ENCODE peak calls at places on chromosomes 6 and 20, in four cellular contexts. One of them, this sample, is unnamed.
A peak's percentile ranks its signal among the peaks of the same experiment; 100 is the strongest.

GRCh38 chr6:165515963-165516624 is 146.9 kb downstream of the PDE10A start:
- DNase-seq in PC-9: peak; percentile 42
- DNase-seq in AG04449: no peak
- DNase-seq in tibial artery: no peak
- DNase-seq in this sample: no peak

GRCh38 chr6:21999012-21999528 is 297.8 kb downstream of the PRL start:
- DNase-seq in AG04449: no peak
- DNase-seq in PC-9: no peak
- DNase-seq in tibial artery: no peak
- DNase-seq in this sample: no peak

GRCh38 chr20:47681977-47682812 is 103.1 kb downstream of the SULF2 start:
- DNase-seq in tibial artery: no peak
- DNase-seq in AG04449: no peak
- DNase-seq in PC-9: no peak
- DNase-seq in this sample: no peak

GRCh38 chr6:152975204-152975915 is 7.5 kb downstream of the FBXO5 start:
- DNase-seq in AG04449: no peak
- DNase-seq in tibial artery: no peak
- DNase-seq in PC-9: no peak
- DNase-seq in this sample: peak; percentile 51

GRCh38 chr6:138507977-138508675 is 8.8 kb upstream of the NHSL1 start:
- DNase-seq in AG04449: no peak
- DNase-seq in PC-9: no peak
- DNase-seq in tibial artery: no peak
- DNase-seq in this sample: no peak

GRCh38 chr6:141359953-141360352 is 772.8 kb upstream of the GJE1 start:
- DNase-seq in PC-9: no peak
- DNase-seq in tibial artery: no peak
- DNase-seq in AG04449: no peak
- DNase-seq in this sample: no peak

GRCh38 chr20:36604952-36605308 is 649 bp upstream of the RAB5IF start:
- DNase-seq in AG04449: no peak
- DNase-seq in PC-9: peak; percentile 82
- DNase-seq in tibial artery: peak; percentile 43
- DNase-seq in this sample: peak; percentile 65

GRCh38 chr6:39361657-39362486 is 39.4 kb upstream of the KCNK16 start:
- DNase-seq in AG04449: no peak
- DNase-seq in PC-9: no peak
- DNase-seq in tibial artery: peak; percentile 49
- DNase-seq in this sample: peak; percentile 58

GRCh38 chr6:112879920-112880413 is 532.8 kb downstream of the RFPL4B start:
- DNase-seq in tibial artery: no peak
- DNase-seq in AG04449: no peak
- DNase-seq in PC-9: peak; percentile 53
- DNase-seq in this sample: no peak

GRCh38 chr6:157268835-157269234 is 54.5 kb downstream of the TMEM242 start:
- DNase-seq in AG04449: no peak
- DNase-seq in PC-9: no peak
- DNase-seq in tibial artery: peak; percentile 13
- DNase-seq in this sample: no peak

GRCh38 chr20:1637226-1637625 is 17.4 kb upstream of the SIRPB1 start:
- DNase-seq in PC-9: no peak
- DNase-seq in tibial artery: no peak
- DNase-seq in AG04449: no peak
- DNase-seq in this sample: no peak

GRCh38 chr6:154931741-154932424 is 63.2 kb upstream of the TIAM2 start:
- DNase-seq in tibial artery: no peak
- DNase-seq in PC-9: peak; percentile 54
- DNase-seq in AG04449: peak; percentile 40
- DNase-seq in this sample: no peak

GRCh38 chr20:49825521-49826033 is 12.9 kb downstream of the SLC9A8 start:
- DNase-seq in PC-9: peak; percentile 82
- DNase-seq in AG04449: no peak
- DNase-seq in tibial artery: no peak
- DNase-seq in this sample: no peak
- TF ChIP-seq CTCF in PC-9: peak; percentile 31
- TF ChIP-seq CTCF in AG04449: no peak
- TF ChIP-seq CTCF in tibial artery: no peak
- TF ChIP-seq CTCF in this sample: no peak

GRCh38 chr6:303948-304558 is 11.8 kb downstream of the DUSP22 start:
- DNase-seq in PC-9: no peak
- DNase-seq in tibial artery: no peak
- DNase-seq in AG04449: no peak
- DNase-seq in this sample: no peak
- TF ChIP-seq CTCF in PC-9: no peak
- TF ChIP-seq CTCF in tibial artery: no peak
- TF ChIP-seq CTCF in AG04449: no peak
- TF ChIP-seq CTCF in this sample: no peak

GRCh38 chr6:116483616-116484015 is 22.4 kb downstream of the CALHM6 start:
- DNase-seq in PC-9: no peak
- DNase-seq in AG04449: no peak
- DNase-seq in tibial artery: no peak
- DNase-seq in this sample: no peak
- TF ChIP-seq CTCF in PC-9: no peak
- TF ChIP-seq CTCF in AG04449: no peak
- TF ChIP-seq CTCF in tibial artery: no peak
- TF ChIP-seq CTCF in this sample: no peak

GRCh38 chr6:79694623-79695311 is 63.6 kb downstream of the SH3BGRL2 start:
- DNase-seq in tibial artery: no peak
- DNase-seq in PC-9: no peak
- DNase-seq in AG04449: no peak
- DNase-seq in this sample: no peak
- TF ChIP-seq CTCF in tibial artery: no peak
- TF ChIP-seq CTCF in PC-9: no peak
- TF ChIP-seq CTCF in AG04449: peak; percentile 23
- TF ChIP-seq CTCF in this sample: no peak

GRCh38 chr6:93423542-93423941 is 4.2 kb upstream of the EPHA7 start:
- DNase-seq in AG04449: no peak
- DNase-seq in PC-9: no peak
- DNase-seq in tibial artery: no peak
- DNase-seq in this sample: no peak

GRCh38 chr6:93418448-93419303 is 683 bp downstream of the EPHA7 start:
- DNase-seq in PC-9: no peak
- DNase-seq in AG04449: no peak
- DNase-seq in tibial artery: no peak
- DNase-seq in this sample: no peak

GRCh38 chr6:93420163-93420806 is 926 bp upstream of the EPHA7 start:
- DNase-seq in AG04449: no peak
- DNase-seq in PC-9: no peak
- DNase-seq in tibial artery: no peak
- DNase-seq in this sample: no peak

GRCh38 chr6:93419304-93420162 is at the start of gene EPHA7:
- DNase-seq in tibial artery: peak; percentile 84
- DNase-seq in PC-9: peak; percentile 69
- DNase-seq in AG04449: no peak
- DNase-seq in this sample: no peak

GRCh38 chr6:93424303-93425064 is 5.1 kb upstream of the EPHA7 start:
- DNase-seq in PC-9: no peak
- DNase-seq in AG04449: no peak
- DNase-seq in tibial artery: no peak
- DNase-seq in this sample: no peak
- TF ChIP-seq CTCF in PC-9: peak; percentile 49
- TF ChIP-seq CTCF in AG04449: no peak
- TF ChIP-seq CTCF in tibial artery: no peak
- TF ChIP-seq CTCF in this sample: no peak

GRCh38 chr6:168062346-168063289 is 16.4 kb downstream of the FRMD1 start:
- DNase-seq in tibial artery: no peak
- DNase-seq in PC-9: no peak
- DNase-seq in AG04449: no peak
- DNase-seq in this sample: no peak

GRCh38 chr6:168057836-168058235 is 21.2 kb downstream of the FRMD1 start:
- DNase-seq in AG04449: no peak
- DNase-seq in tibial artery: no peak
- DNase-seq in PC-9: no peak
- DNase-seq in this sample: no peak

GRCh38 chr6:168061269-168062210 is 17.5 kb downstream of the FRMD1 start:
- DNase-seq in tibial artery: no peak
- DNase-seq in PC-9: no peak
- DNase-seq in AG04449: no peak
- DNase-seq in this sample: no peak

GRCh38 chr6:168058691-168059551 is 20.1 kb downstream of the FRMD1 start:
- DNase-seq in AG04449: no peak
- DNase-seq in PC-9: no peak
- DNase-seq in tibial artery: no peak
- DNase-seq in this sample: no peak

DNA sequence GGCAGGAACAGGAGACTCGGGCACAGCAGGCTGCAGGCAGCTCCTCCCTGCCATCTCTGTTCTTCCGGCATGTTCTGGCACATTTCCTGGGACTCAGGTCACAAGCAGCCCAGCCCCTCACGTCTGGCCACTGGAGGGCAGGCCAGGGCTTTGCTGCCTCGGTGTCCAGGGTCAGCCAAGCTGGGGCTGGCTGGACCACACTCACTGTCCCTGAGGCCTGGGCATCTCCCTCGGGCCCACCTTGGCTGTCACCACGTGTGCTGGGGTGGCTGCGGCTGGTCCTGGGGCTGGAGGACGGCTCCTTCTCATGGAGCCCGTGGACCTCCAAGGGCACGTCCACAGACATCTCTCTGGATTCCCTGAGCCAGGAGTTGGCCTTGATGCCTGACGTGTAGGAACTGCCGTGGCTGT is 18.5 kb downstream of the FRMD1 start:
- DNase-seq in tibial artery: peak; percentile 35
- DNase-seq in AG04449: no peak
- DNase-seq in PC-9: no peak
- DNase-seq in this sample: no peak
- TF ChIP-seq CTCF in tibial artery: peak; percentile 52
- TF ChIP-seq CTCF in AG04449: peak; percentile 75
- TF ChIP-seq CTCF in PC-9: peak; percentile 47
- TF ChIP-seq CTCF in this sample: no peak

GRCh38 chr20:16701296-16701695 is 28.5 kb upstream of the SNRPB2 start:
- DNase-seq in AG04449: no peak
- DNase-seq in PC-9: no peak
- DNase-seq in tibial artery: no peak
- DNase-seq in this sample: no peak
- TF ChIP-seq CTCF in AG04449: peak; percentile 36
- TF ChIP-seq CTCF in PC-9: peak; percentile 43
- TF ChIP-seq CTCF in tibial artery: no peak
- TF ChIP-seq CTCF in this sample: peak; percentile 26

GRCh38 chr6:84967389-84967788 is 203.0 kb upstream of the TBX18 start:
- DNase-seq in PC-9: no peak
- DNase-seq in AG04449: no peak
- DNase-seq in tibial artery: no peak
- DNase-seq in this sample: no peak
- TF ChIP-seq CTCF in PC-9: peak; percentile 60
- TF ChIP-seq CTCF in AG04449: peak; percentile 50
- TF ChIP-seq CTCF in tibial artery: peak; percentile 52
- TF ChIP-seq CTCF in this sample: no peak

GRCh38 chr6:99129835-99130234 is 182.1 kb upstream of the FBXL4 start:
- DNase-seq in tibial artery: no peak
- DNase-seq in PC-9: no peak
- DNase-seq in AG04449: no peak
- DNase-seq in this sample: no peak

GRCh38 chr6:99132026-99132425 is 184.3 kb upstream of the FBXL4 start:
- DNase-seq in tibial artery: no peak
- DNase-seq in AG04449: no peak
- DNase-seq in PC-9: no peak
- DNase-seq in this sample: no peak

GRCh38 chr6:99130897-99131873 is 183.4 kb upstream of the FBXL4 start:
- DNase-seq in PC-9: no peak
- DNase-seq in AG04449: no peak
- DNase-seq in tibial artery: no peak
- DNase-seq in this sample: no peak
- TF ChIP-seq CTCF in PC-9: no peak
- TF ChIP-seq CTCF in AG04449: no peak
- TF ChIP-seq CTCF in tibial artery: no peak
- TF ChIP-seq CTCF in this sample: no peak

GRCh38 chr6:90502866-90503407 is 83.9 kb downstream of the MAP3K7 start:
- DNase-seq in AG04449: no peak
- DNase-seq in PC-9: peak; percentile 37
- DNase-seq in tibial artery: no peak
- DNase-seq in this sample: no peak
- TF ChIP-seq CTCF in AG04449: no peak
- TF ChIP-seq CTCF in PC-9: no peak
- TF ChIP-seq CTCF in tibial artery: no peak
- TF ChIP-seq CTCF in this sample: no peak

This sample was measured in CD14-positive monocyte.